ENCODE peak calls at places on chromosomes 7 and 10, in ten cellular contexts. O, D, I, R, E, M, T, K, A and V are unnamed samples.

GRCh38 chr7:42926204-42926603 is 5.8 kb downstream of the PSMA2 start:
- DNase-seq in O (no peak), D (no peak), I (no peak), R (no peak), E (no peak), M (no peak), T (no peak), K (no peak), A (no peak), V (no peak)

GRCh38 chr10:71927669-71928592 is 36.3 kb upstream of the CHST3 start:
- DNase-seq in O (no peak), D (peak), I (no peak), R (no peak), E (peak), M (peak), T (no peak), K (no peak), A (no peak), V (no peak)

GRCh38 chr7:127667017-127667670 is 15.2 kb downstream of the SND1 start:
- DNase-seq in O (no peak), D (peak), I (no peak), R (no peak), E (peak), M (peak), T (no peak), K (no peak), A (no peak), V (no peak)

GRCh38 chr10:11017575-11018425 is at the start of gene CELF2:
- DNase-seq in O (no peak), D (no peak), I (peak), R (peak), E (peak), M (no peak), T (peak), K (peak), A (no peak), V (peak)

GRCh38 chr10:61184429-61184828 is 240.4 kb upstream of the RHOBTB1 start:
- DNase-seq in O (no peak), D (no peak), I (no peak), R (no peak), E (no peak), M (no peak), T (no peak), K (no peak), A (no peak), V (no peak)

GRCh38 chr10:19917756-19918478 is 101.7 kb downstream of the PLXDC2 start:
- DNase-seq in O (no peak), D (no peak), I (no peak), R (no peak), E (no peak), M (no peak), T (no peak), K (no peak), A (no peak), V (no peak)

GRCh38 chr10:123848564-123849457 is 42.8 kb downstream of the CPXM2 start:
- DNase-seq in O (peak), D (no peak), I (no peak), R (no peak), E (no peak), M (no peak), T (no peak), K (no peak), A (no peak), V (no peak)

GRCh38 chr10:26528715-26529393 is 90.7 kb downstream of the APBB1IP start:
- DNase-seq in O (peak), D (no peak), I (no peak), R (no peak), E (no peak), M (no peak), T (no peak), K (no peak), A (no peak), V (no peak)

GRCh38 chr10:110793887-110794286 is 77.8 kb upstream of the PDCD4 start:
- DNase-seq in O (no peak), D (peak), I (no peak), R (no peak), E (no peak), M (no peak), T (no peak), K (no peak), A (no peak), V (no peak)
- TF ChIP-seq CTCF in O (no peak), D (no peak), I (no peak), R (no peak), E (no peak), M (no peak), T (no peak), K (no peak), A (no peak), V (no peak)

GRCh38 chr7:148382585-148382984 is 208.0 kb upstream of the C7orf33 start:
- DNase-seq in O (peak), D (no peak), I (no peak), R (no peak), E (no peak), M (no peak), T (no peak), K (no peak), A (no peak), V (no peak)
- TF ChIP-seq CTCF in O (no peak), D (no peak), I (no peak), R (no peak), E (no peak), M (no peak), T (no peak), K (no peak), A (no peak), V (no peak)

DNA sequence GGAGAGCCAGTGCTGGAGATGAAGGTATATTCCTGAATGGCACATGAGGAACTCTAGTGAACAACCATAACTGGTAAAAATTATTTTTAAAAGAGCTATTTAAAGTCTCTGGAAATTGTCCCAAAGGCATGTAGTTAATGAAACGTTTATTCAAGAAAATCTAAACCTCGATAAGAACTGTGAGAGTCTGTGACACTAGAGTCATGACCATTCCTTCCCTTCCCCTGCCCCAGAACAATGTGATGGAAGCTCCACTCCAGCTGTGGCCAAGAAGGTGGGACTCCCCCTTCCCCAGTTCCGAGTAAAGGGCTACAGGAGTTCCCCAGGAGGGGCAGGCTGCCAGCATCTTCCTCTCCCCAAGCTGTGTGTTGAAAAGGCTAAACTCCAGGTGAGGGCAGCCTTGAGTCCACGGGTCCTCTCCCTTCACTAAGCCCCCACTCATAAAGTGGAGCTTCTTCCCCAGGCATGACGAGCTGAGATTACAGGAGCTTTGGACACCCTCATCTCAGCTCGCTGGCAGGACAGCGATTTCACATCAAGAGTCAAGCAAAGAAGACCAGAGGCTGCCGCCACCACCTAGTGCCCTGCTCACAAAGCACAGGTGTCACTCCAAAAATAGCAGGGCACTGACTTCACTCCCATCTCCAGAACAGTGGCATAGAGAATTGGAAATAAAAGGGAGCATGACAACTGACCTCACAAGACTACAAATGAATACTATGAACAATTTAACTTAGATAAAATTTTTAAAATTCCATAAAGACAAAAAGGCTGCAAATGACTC is 68.5 kb downstream of the NHLRC2 start:
- DNase-seq in O (no peak), D (no peak), I (peak), R (no peak), E (no peak), M (no peak), T (no peak), K (no peak), A (no peak), V (no peak)
- TF ChIP-seq CTCF in O (no peak), D (no peak), I (no peak), R (no peak), E (no peak), M (no peak), T (peak), K (no peak), A (peak), V (no peak)

DNA sequence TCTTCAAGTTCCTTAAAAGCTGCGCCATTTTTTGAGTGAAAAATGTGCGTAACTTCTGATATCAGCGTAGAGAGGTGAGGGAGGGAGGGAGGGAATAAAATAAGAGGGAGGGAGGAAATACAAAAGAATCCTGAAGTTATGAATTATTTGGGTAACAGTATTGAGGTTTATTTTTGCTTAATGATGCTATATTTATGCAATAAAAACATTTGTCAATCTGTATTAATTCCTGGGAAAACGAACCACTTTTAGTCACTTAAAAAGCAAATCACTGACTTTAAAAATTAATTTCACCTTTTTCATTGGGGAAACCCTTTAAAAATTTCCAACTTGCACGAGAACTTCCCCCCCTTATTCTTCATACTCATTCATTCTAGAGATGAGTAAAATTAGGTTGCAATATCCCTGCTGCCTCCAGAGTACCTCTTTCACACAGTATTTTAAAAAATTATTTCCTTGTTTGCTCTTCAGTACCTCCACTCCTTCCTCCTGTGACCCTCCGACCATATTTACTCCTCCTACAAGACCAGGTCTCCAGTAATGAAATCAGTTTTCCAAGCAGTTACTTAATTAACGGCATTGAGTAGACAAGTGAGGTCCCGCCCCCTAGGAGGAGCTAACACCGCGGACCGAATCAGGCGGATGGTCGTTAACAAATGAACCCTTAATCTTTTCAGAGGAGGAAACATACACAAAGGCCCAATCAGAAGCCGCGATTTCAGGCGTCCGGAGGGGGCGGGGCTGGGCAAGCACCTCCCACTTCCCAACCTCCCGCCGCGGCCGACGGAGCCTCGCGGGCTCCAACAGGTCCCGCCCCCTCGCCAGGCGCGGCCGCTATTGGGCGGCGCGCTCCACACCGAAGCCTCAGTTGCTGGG is 521 bp upstream of the TRIM24 start:
- DNase-seq in O (peak), D (no peak), I (peak), R (peak), E (peak), M (peak), T (peak), K (peak), A (peak), V (peak)
- TF ChIP-seq CTCF in O (peak), D (peak), I (no peak), R (peak), E (no peak), M (peak), T (peak), K (peak), A (peak), V (no peak)

DNA sequence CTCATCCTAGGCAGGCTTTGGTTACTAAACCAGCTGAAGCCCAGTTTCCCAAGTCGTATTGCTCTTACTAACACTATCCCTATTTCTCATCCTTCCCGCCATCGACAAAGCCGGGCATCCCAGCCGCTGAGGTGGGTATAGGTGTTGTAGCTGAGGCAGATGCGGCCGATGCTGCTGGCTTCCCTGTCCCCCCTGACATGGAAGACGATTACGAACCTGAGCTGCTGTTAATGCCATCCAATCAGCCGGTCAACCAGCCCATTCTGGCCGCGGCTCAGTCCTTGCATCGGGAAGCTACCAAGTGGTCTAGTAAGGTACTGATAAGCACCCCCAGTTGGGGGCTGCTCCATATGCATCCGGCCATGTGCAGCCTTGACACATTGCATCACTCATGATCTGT is 38.8 kb downstream of the AP3M1 start:
- DNase-seq in O (no peak), D (no peak), I (no peak), R (no peak), E (no peak), M (no peak), T (no peak), K (no peak), A (no peak), V (no peak)
- TF ChIP-seq CTCF in O (no peak), D (no peak), I (no peak), R (no peak), E (no peak), M (no peak), T (no peak), K (no peak), A (no peak), V (no peak)

GRCh38 chr10:75540357-75541335 is 109.2 kb downstream of the LRMDA start:
- DNase-seq in O (no peak), D (no peak), I (no peak), R (no peak), E (no peak), M (no peak), T (no peak), K (no peak), A (no peak), V (no peak)
- TF ChIP-seq CTCF in O (no peak), D (no peak), I (no peak), R (no peak), E (no peak), M (peak), T (no peak), K (no peak), A (peak), V (peak)

DNA sequence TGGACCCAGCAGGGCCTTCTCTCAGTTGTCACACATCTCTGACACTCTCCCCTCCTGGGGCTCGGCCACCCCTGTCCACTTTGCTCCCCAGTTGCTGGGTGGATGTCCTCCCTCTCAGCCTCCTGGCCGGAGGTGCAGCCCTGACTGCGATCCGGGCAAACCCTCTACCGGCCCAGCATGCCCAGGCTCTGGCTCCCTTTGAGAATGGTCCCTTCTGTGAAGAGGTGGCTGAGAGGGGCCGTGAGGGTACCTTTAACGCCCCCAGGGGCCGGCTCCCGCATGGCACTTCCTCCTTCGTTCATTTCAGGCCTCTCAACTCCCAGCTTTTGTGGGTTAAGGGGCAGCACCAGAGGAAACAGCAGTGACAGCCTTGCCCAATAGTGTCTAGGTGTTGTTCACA is 33.2 kb upstream of the HABP2 start:
- DNase-seq in O (no peak), D (no peak), I (no peak), R (no peak), E (no peak), M (no peak), T (no peak), K (no peak), A (no peak), V (no peak)
- TF ChIP-seq CTCF in O (no peak), D (no peak), I (no peak), R (no peak), E (no peak), M (no peak), T (no peak), K (no peak), A (no peak), V (peak)

DNA sequence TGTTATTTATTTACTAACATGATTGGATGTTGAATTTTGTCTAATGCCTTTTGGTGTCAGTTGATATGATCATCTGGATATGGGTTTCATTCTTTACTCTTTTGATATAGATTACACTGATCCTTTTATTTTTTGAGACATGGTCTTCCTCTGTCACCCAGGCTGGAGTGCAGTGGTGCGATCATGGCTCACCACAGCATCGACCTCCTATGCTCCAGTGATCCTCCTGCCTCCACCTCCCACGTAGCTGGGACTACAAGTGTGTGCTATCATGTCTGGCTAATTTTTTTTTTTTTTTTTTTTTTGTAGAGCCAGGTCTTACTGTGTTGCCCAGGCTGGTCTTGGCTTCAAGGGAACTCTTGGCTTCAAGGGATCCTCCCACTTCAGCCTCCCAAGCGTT is 27.1 kb downstream of the BMS1 start:
- DNase-seq in O (no peak), D (no peak), I (no peak), R (no peak), E (no peak), M (no peak), T (no peak), K (no peak), A (no peak), V (no peak)
- TF ChIP-seq CTCF in O (no peak), D (no peak), I (no peak), R (no peak), E (no peak), M (no peak), T (no peak), K (no peak), A (no peak), V (no peak)

GRCh38 chr7:152344253-152344652 is 91.5 kb downstream of the KMT2C start:
- DNase-seq in O (no peak), D (peak), I (no peak), R (no peak), E (no peak), M (no peak), T (no peak), K (no peak), A (no peak), V (no peak)

GRCh38 chr7:152341914-152342236 is 93.9 kb downstream of the KMT2C start:
- DNase-seq in O (no peak), D (no peak), I (no peak), R (no peak), E (no peak), M (no peak), T (no peak), K (no peak), A (no peak), V (no peak)

GRCh38 chr7:152342796-152343195 is 93.0 kb downstream of the KMT2C start:
- DNase-seq in O (no peak), D (no peak), I (no peak), R (no peak), E (no peak), M (no peak), T (no peak), K (no peak), A (no peak), V (no peak)

GRCh38 chr7:152338553-152338952 is 97.2 kb downstream of the KMT2C start:
- DNase-seq in O (no peak), D (peak), I (no peak), R (no peak), E (no peak), M (peak), T (no peak), K (no peak), A (no peak), V (no peak)

GRCh38 chr7:152341039-152341913 is 94.5 kb downstream of the KMT2C start:
- DNase-seq in O (no peak), D (peak), I (no peak), R (no peak), E (peak), M (peak), T (peak), K (no peak), A (peak), V (no peak)
- TF ChIP-seq CTCF in O (peak), D (peak), I (no peak), R (peak), E (peak), M (peak), T (peak), K (no peak), A (peak), V (peak)

DNA sequence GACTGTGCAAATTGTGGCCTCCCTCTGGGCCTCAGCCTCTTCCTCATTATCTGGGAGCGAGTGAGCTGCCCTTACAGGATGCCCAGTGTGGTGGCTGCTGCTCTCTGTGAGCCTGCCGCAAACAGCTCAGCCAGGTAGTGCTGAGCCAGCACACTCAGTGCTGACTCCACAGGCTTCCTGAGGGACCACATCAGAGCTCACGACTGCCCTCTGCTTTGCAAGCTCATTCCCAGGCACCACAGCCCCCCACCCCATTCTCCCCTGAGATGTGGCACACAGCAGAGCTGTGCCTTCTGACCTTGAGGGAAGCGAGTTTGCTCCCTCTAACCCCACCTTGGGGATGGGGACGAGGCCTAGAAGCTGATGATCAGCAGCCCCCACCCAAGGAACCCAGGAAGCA is 230.5 kb upstream of the PPP2R2D start:
- DNase-seq in O (no peak), D (no peak), I (no peak), R (no peak), E (no peak), M (no peak), T (no peak), K (no peak), A (no peak), V (no peak)
- TF ChIP-seq CTCF in O (no peak), D (no peak), I (no peak), R (no peak), E (no peak), M (no peak), T (no peak), K (no peak), A (no peak), V (no peak)